ENCODE peak calls at places on chromosomes 6 and 20, in five cellular contexts. P, I, E, O and S are unnamed samples.

GRCh38 chr6:3356056-3356823 is 97.5 kb downstream of the PSMG4 start:
- DNase-seq in O (no peak), P (peak), E (peak), I (no peak), S (peak)

GRCh38 chr6:147043994-147044477 is 160.2 kb upstream of the STXBP5 start:
- DNase-seq in P (no peak), I (no peak), O (no peak), E (no peak), S (no peak)

GRCh38 chr6:168050861-168051586 is 28.0 kb downstream of the FRMD1 start:
- DNase-seq in I (no peak), O (peak), P (no peak), E (peak), S (no peak)

GRCh38 chr6:156703719-156704118 is 73.5 kb upstream of the ARID1B start:
- DNase-seq in I (no peak), O (no peak), E (no peak), P (no peak), S (no peak)

GRCh38 chr6:42571611-42572342 is 7.9 kb downstream of the UBR2 start:
- DNase-seq in O (no peak), E (no peak), I (no peak), P (no peak), S (no peak)

GRCh38 chr6:156832166-156832743 is 55.1 kb downstream of the ARID1B start:
- DNase-seq in I (no peak), O (no peak), E (peak), P (no peak), S (peak)

GRCh38 chr6:87196275-87196842 is 41.0 kb downstream of the ZNF292 start:
- DNase-seq in O (no peak), E (no peak), P (no peak), I (no peak), S (no peak)

GRCh38 chr20:64173116-64173515 is 8.9 kb downstream of the MYT1 start:
- DNase-seq in E (no peak), P (no peak), O (no peak), I (no peak), S (no peak)

GRCh38 chr6:11769816-11770545 is 8.6 kb downstream of the ADTRP start:
- DNase-seq in E (no peak), P (no peak), O (no peak), I (no peak), S (no peak)

GRCh38 chr20:58986968-58987517 is 6.0 kb downstream of the NELFCD start:
- DNase-seq in I (no peak), O (no peak), E (no peak), P (no peak), S (no peak)